ENCODE peak calls at places on chromosomes 12 and 14, in ten cellular contexts. W, O, K, Z, P, H, E, A, Q and J are unnamed samples.

GRCh38 chr12:125143491-125143890 is 78.3 kb downstream of the AACS start:
- DNase-seq in K (no peak), H (no peak), Q (no peak), E (peak; percentile 24), A (no peak), W (no peak), P (no peak), Z (peak; percentile 27), O (no peak), J (no peak)

GRCh38 chr12:15015121-15015520 is 42.3 kb downstream of the PDE6H start:
- DNase-seq in W (no peak), A (no peak), H (no peak), Z (no peak), Q (no peak), O (no peak), P (no peak), E (no peak), K (no peak), J (no peak)

GRCh38 chr12:98591209-98591608 is 2.3 kb upstream of the SLC25A3 start:
- DNase-seq in H (no peak), E (no peak), K (no peak), P (no peak), Q (no peak), Z (peak; percentile 21), O (no peak), A (peak; percentile 58), W (no peak), J (no peak)

GRCh38 chr12:106192659-106193403 is 54.1 kb upstream of the NUAK1 start:
- DNase-seq in K (no peak), O (no peak), W (no peak), A (no peak), Q (no peak), E (no peak), H (no peak), Z (no peak), P (no peak), J (no peak)

GRCh38 chr12:123442774-123443173 is 6.3 kb upstream of the RILPL2 start:
- DNase-seq in W (no peak), H (no peak), Q (no peak), A (peak; percentile 85), K (no peak), E (no peak), O (no peak), P (no peak), Z (no peak), J (no peak)

GRCh38 chr14:89630096-89630829 is 213.2 kb upstream of the FOXN3 start:
- DNase-seq in H (no peak), Z (no peak), O (no peak), W (no peak), Q (no peak), P (no peak), E (peak; percentile 62), K (no peak), A (no peak), J (no peak)

GRCh38 chr14:79318371-79318770 is 892.9 kb downstream of the DIO2 start:
- DNase-seq in A (no peak), K (no peak), W (no peak), H (no peak), O (no peak), E (peak; percentile 43), Z (no peak), Q (no peak), P (no peak), J (peak; percentile 17)

GRCh38 chr14:61730756-61731373 is 31.4 kb upstream of the SNAPC1 start:
- DNase-seq in Z (no peak), E (no peak), O (no peak), H (no peak), A (peak; percentile 28), P (no peak), W (no peak), Q (no peak), K (no peak), J (no peak)

GRCh38 chr14:21768116-21768874 is 94.7 kb upstream of the OR4E1 start:
- DNase-seq in E (no peak), Q (no peak), H (no peak), A (peak; percentile 36), O (peak; percentile 86), P (peak; percentile 9), Z (peak; percentile 86), K (no peak), W (no peak), J (no peak)

GRCh38 chr12:50006754-50007442 is 18.4 kb downstream of the RACGAP1 start:
- DNase-seq in Q (no peak), K (no peak), O (no peak), E (peak; percentile 72), W (no peak), H (no peak), P (no peak), Z (no peak), A (no peak), J (no peak)

GRCh38 chr12:50004696-50005095 is 20.6 kb downstream of the RACGAP1 start:
- DNase-seq in O (no peak), Z (no peak), W (no peak), Q (no peak), H (no peak), P (no peak), K (no peak), E (no peak), A (no peak), J (no peak)

GRCh38 chr12:50005150-50005549 is 20.1 kb downstream of the RACGAP1 start:
- DNase-seq in H (no peak), Q (no peak), E (no peak), P (no peak), W (no peak), O (no peak), A (no peak), K (no peak), Z (no peak), J (no peak)

GRCh38 chr12:50006266-50006665 is 19.0 kb downstream of the RACGAP1 start:
- DNase-seq in Q (no peak), Z (no peak), W (no peak), H (no peak), P (no peak), A (no peak), K (no peak), E (no peak), O (no peak), J (no peak)

DNA sequence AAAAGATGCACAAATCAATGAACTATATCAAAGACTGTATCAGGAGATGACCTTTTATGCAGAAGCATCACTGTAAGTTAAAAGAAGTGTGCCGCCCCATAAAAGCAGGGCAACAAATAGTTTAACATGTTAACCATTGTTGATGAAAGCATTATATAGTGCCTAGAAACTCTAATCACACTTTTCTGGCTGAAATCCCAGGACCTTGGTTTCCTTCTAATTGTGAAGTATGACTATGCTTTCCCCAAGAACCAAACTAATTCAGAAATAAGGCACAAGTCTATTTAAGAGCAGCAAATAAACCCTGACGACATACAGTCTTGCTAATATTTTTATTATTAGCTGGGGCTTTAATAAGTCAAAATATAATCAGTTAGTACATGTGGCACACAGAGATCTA is 21.7 kb downstream of the RACGAP1 start:
- DNase-seq in W (no peak), O (no peak), P (no peak), Q (no peak), E (peak; percentile 51), K (no peak), A (no peak), H (no peak), Z (no peak), J (no peak)
- H3K4me3 ChIP-seq in W (no peak overlapping the region), O (no peak overlapping the region), P (no peak overlapping the region), Q (no peak overlapping the region), E (no peak overlapping the region), K (no peak overlapping the region), A (no peak overlapping the region), H (no peak overlapping the region), Z (no peak overlapping the region), J (no peak overlapping the region)

GRCh38 chr12:102653406-102653805 is 173.0 kb upstream of the IGF1 start:
- DNase-seq in Z (no peak), E (no peak), Q (no peak), A (no peak), K (no peak), H (no peak), O (no peak), P (no peak), W (no peak), J (no peak)

DNA sequence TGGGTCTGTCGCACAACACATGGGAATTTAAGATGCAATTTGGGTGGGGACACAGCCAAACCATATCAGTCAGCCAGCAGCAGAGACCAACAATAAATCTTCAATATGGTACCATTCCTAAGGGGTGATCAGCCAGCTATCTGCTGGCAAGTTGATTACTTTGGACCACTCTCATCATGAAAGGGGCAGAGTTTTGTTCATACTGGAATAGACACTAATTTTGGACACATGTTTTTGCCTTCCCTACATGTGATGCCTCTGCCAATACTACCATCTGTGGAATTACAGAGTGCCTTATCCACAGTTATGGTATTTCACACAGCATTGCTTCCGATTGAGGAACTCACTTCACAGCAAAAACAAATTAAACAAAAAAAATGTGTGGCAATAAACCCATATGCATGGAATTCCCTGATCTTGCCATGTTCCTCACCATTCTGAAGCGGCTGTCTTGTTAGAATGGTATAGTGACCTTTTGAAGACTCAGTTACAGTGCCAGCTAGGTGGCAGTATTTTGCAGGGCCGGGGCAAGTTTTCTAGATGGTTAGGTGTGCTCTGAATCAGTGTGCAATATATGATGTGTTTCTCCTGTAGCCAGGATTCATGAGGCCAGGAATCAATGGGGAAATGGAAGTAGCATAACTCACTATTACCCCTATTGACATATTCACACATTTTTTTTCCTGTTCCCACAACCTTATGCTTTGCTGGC is 179.0 kb upstream of the IGF1 start:
- DNase-seq in O (peak; percentile 35), K (no peak), E (no peak), A (peak; percentile 8), Q (no peak), Z (peak; percentile 19), P (no peak), H (no peak), W (no peak), J (no peak)
- H3K4me3 ChIP-seq in O (no peak overlapping the region), K (no peak overlapping the region), E (no peak overlapping the region), A (no peak overlapping the region), Q (no peak overlapping the region), Z (no peak overlapping the region), P (no peak overlapping the region), H (no peak overlapping the region), W (no peak overlapping the region), J (no peak overlapping the region)

GRCh38 chr12:32522322-32523221 is 123.2 kb downstream of the FGD4 start:
- DNase-seq in W (no peak), K (no peak), Q (no peak), P (no peak), A (peak; percentile 70), Z (no peak), E (peak; percentile 26), H (no peak), O (no peak), J (no peak)
- H3K4me3 ChIP-seq in W (no peak overlapping the region), K (peak overlapping the region; percentile 14), Q (no peak overlapping the region), P (no peak overlapping the region), A (peak overlapping the region; percentile 32), Z (no peak overlapping the region), E (no peak overlapping the region), H (no peak overlapping the region), O (no peak overlapping the region), J (no peak overlapping the region)

DNA sequence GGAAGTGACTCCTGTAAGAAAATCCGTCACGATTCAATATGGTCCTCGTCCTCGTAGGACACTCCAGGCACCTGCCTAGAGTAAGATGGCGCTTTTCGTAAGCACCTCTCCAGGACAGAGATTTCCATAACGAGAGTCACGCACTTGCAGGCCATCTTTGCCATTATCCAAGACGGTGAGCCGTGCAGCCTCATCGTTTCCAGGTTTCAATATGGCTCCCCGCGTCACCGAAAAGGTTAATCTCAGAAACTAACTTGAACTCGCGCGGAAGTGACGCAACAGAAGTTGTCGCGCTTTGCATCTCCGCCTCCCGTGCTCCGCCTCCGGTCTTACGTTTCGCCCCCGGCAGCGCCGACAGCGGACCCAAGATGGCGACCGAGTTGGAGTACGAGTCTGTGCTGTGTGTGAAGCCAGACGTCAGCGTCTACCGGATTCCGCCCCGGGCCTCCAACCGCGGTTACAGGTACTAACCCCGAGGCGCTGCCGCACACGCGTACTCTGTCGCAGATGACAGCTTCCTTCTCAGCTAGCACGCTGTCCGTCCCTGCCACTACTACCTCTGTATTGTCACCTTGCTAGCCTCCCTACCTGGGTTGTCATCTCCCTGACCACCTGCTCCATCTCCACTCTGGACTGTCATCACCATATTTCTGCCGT is at the start of gene NECAP1:
- DNase-seq in K (peak; percentile 98), Q (peak; percentile 83), E (peak; percentile 96), W (peak; percentile 97), H (peak; percentile 91), O (peak; percentile 99), Z (peak; percentile 98), A (peak; percentile 97), P (peak; percentile 100), J (peak; percentile 85)
- H3K4me3 ChIP-seq in K (peak within 1 kb of the TSS; percentile 98), Q (peak within 1 kb of the TSS; percentile 75), E (peak within 1 kb of the TSS; percentile 37), W (peak within 1 kb of the TSS; percentile 99), H (peak within 1 kb of the TSS; percentile 92), O (peak within 1 kb of the TSS; percentile 83), Z (peak within 1 kb of the TSS; percentile 93), A (peak within 1 kb of the TSS; percentile 96), P (peak within 1 kb of the TSS; percentile 66), J (peak within 1 kb of the TSS; percentile 90)